ENCODE peak calls at places on chromosomes 11 and 22, in four cellular contexts. S is HT-29, K is MM.1S, J is lung. B is an unnamed sample.

GRCh38 chr22:43442386-43443060 is 30.7 kb downstream of the MPPED1 start:
- DNase-seq in J (no peak), S (no peak), K (no peak), B (peak)

GRCh38 chr11:67632175-67632981 is 2.6 kb upstream of the NUDT8 start:
- DNase-seq in S (peak), J (no peak), K (no peak), B (peak)

GRCh38 chr11:65355776-65356393 is 1.3 kb downstream of the TIGD3 start:
- DNase-seq in K (no peak), S (no peak), J (no peak), B (peak)

GRCh38 chr11:1072116-1072820 is 2.4 kb upstream of the MUC2 start:
- DNase-seq in S (peak), J (no peak), K (no peak), B (no peak)

GRCh38 chr11:16891964-16892363 is 122.2 kb downstream of the PLEKHA7 start:
- DNase-seq in K (no peak), S (no peak), J (no peak), B (no peak)

GRCh38 chr11:112511906-112512305 is 251.2 kb upstream of the PLET1 start:
- DNase-seq in S (no peak), J (no peak), K (no peak), B (no peak)

GRCh38 chr11:78365381-78365792 is 52.2 kb downstream of the GAB2 start:
- DNase-seq in S (peak), K (no peak), J (peak), B (peak)

GRCh38 chr11:130721282-130721681 is 195.0 kb downstream of the SNX19 start:
- DNase-seq in S (no peak), J (no peak), K (no peak), B (no peak)

GRCh38 chr22:38700271-38700788 is 413 bp downstream of the JOSD1 start:
- DNase-seq in J (peak), K (no peak), S (peak), B (no peak)

GRCh38 chr11:65503606-65503922 is 4.7 kb downstream of the MALAT1 start:
- DNase-seq in J (no peak), K (no peak), S (no peak), B (no peak)

GRCh38 chr11:74683941-74684481 is 47.2 kb downstream of the CHRDL2 start:
- DNase-seq in J (no peak), S (no peak), K (no peak), B (peak)

GRCh38 chr11:47418454-47419259 is 7.6 kb downstream of the PSMC3 start:
- DNase-seq in K (no peak), J (no peak), S (no peak), B (peak)

GRCh38 chr22:37133304-37134018 is 16.3 kb downstream of the IL2RB start:
- DNase-seq in K (no peak), S (no peak), J (no peak), B (no peak)

GRCh38 chr11:64884019-64884418 is 5.6 kb upstream of the EHD1 start:
- DNase-seq in J (no peak), K (no peak), S (no peak), B (no peak)

GRCh38 chr11:78666675-78667129 is 92.0 kb upstream of the NARS2 start:
- DNase-seq in S (no peak), J (no peak), K (no peak), B (no peak)

GRCh38 chr11:131815631-131816030 is 445.2 kb downstream of the NTM start:
- DNase-seq in J (no peak), S (no peak), K (no peak), B (peak)

GRCh38 chr11:8167796-8168195 is 1.0 kb downstream of the RIC3 start:
- DNase-seq in K (no peak), S (no peak), J (no peak), B (no peak)

GRCh38 chr22:40976866-40977700 is 25.9 kb downstream of the RBX1 start:
- DNase-seq in S (no peak), K (no peak), J (no peak), B (no peak)

GRCh38 chr11:2512431-2513407 is 67.9 kb downstream of the KCNQ1 start:
- DNase-seq in K (no peak), S (no peak), J (peak), B (peak)

GRCh38 chr11:101010899-101011298 is 118.7 kb downstream of the PGR start:
- DNase-seq in J (no peak), S (no peak), K (no peak), B (peak)

GRCh38 chr11:77126861-77127673 is 979 bp upstream of the MYO7A start:
- DNase-seq in S (peak), J (no peak), K (peak), B (peak)

GRCh38 chr22:42829311-42829710 is 27.8 kb downstream of the ARFGAP3 start:
- DNase-seq in S (no peak), K (no peak), J (no peak), B (no peak)

GRCh38 chr22:44180706-44181032 is at the start of gene PARVG:
- DNase-seq in J (no peak), K (peak), S (no peak), B (peak)

GRCh38 chr22:46791201-46791731 is 28.8 kb downstream of the TBC1D22A start:
- DNase-seq in K (peak), J (no peak), S (no peak), B (peak)

GRCh38 chr11:72012897-72013721 is 14.4 kb downstream of the IL18BP start:
- DNase-seq in S (no peak), K (no peak), J (peak), B (no peak)

GRCh38 chr11:2140411-2141400 is 1.5 kb upstream of the IGF2 start:
- DNase-seq in K (no peak), S (no peak), J (no peak), B (peak)

GRCh38 chr22:21816787-21817496 is 50.5 kb downstream of the MAPK1 start:
- DNase-seq in J (no peak), S (peak), K (no peak), B (no peak)

GRCh38 chr22:20237480-20238440 is 30.4 kb downstream of the RTN4R start:
- DNase-seq in K (no peak), S (no peak), J (no peak), B (no peak)

GRCh38 chr11:113874096-113874919 is 1.1 kb downstream of the USP28 start:
- DNase-seq in S (no peak), K (no peak), J (no peak), B (peak)

GRCh38 chr11:6418199-6418957 is 516 bp downstream of the APBB1 start:
- DNase-seq in J (no peak), S (no peak), K (no peak), B (peak)

GRCh38 chr11:10573556-10573955 is 5.1 kb upstream of the LYVE1 start:
- DNase-seq in J (no peak), S (no peak), K (no peak), B (no peak)

GRCh38 chr11:108432783-108433182 is 34.5 kb downstream of the C11orf65 start:
- DNase-seq in J (no peak), K (no peak), S (no peak), B (no peak)

B was measured in endodermal cell.